ENCODE peak calls at places on chromosomes 3 and 15, in four cellular contexts. L, B, R and T are unnamed samples.

GRCh38 chr3:135007622-135008021 is 212.6 kb downstream of the EPHB1 start:
- DNase-seq in R (no peak), L (no peak), B (no peak), T (no peak)

GRCh38 chr3:118298133-118298532 is 736.5 kb downstream of the IGSF11 start:
- DNase-seq in B (no peak), R (no peak), L (no peak), T (no peak)

GRCh38 chr3:151837057-151837456 is 23.1 kb downstream of the AADAC start:
- DNase-seq in L (no peak), B (no peak), R (peak), T (no peak)

GRCh38 chr15:46710561-46710960 is 1006.7 kb upstream of the SEMA6D start:
- DNase-seq in R (no peak), B (no peak), L (no peak), T (no peak)

GRCh38 chr15:58453931-58454793 is 22.4 kb downstream of the LIPC start:
- DNase-seq in B (no peak), R (no peak), L (no peak), T (no peak)

GRCh38 chr3:143975549-143976152 is 4.0 kb downstream of the DIPK2A start:
- DNase-seq in L (no peak), B (no peak), R (peak), T (no peak)

GRCh38 chr3:66053009-66053782 is 14.5 kb upstream of the MAGI1 start:
- DNase-seq in B (no peak), L (no peak), R (peak), T (peak)

GRCh38 chr15:60255390-60255789 is 142.4 kb downstream of the ANXA2 start:
- DNase-seq in B (no peak), L (no peak), R (no peak), T (no peak)

GRCh38 chr3:175149675-175150074 is 290.5 kb downstream of the NAALADL2 start:
- DNase-seq in B (peak), L (peak), R (no peak), T (peak)

GRCh38 chr15:57297163-57297593 is 79.1 kb upstream of the CGNL1 start:
- DNase-seq in B (no peak), R (no peak), L (no peak), T (no peak)

GRCh38 chr3:181103605-181104004 is 114.1 kb upstream of the DNAJC19 start:
- DNase-seq in L (no peak), B (no peak), R (peak), T (no peak)

GRCh38 chr3:111338059-111338698 is 203.8 kb upstream of the CD96 start:
- DNase-seq in L (no peak), R (peak), B (peak), T (peak)

GRCh38 chr3:80087769-80088168 is 320.0 kb upstream of the ROBO1 start:
- DNase-seq in R (no peak), L (no peak), B (no peak), T (no peak)

GRCh38 chr3:57948782-57949242 is 59.4 kb upstream of the FLNB start:
- DNase-seq in B (no peak), L (peak), R (peak), T (no peak)

GRCh38 chr15:101481917-101482525 is 7.5 kb downstream of the PCSK6 start:
- DNase-seq in L (no peak), R (peak), B (no peak), T (no peak)

GRCh38 chr15:29942144-29942543 is 119.9 kb upstream of the TJP1 start:
- DNase-seq in B (no peak), L (no peak), R (peak), T (no peak)

GRCh38 chr3:133591271-133591742 is 17.8 kb downstream of the CDV3 start:
- DNase-seq in R (no peak), B (no peak), L (no peak), T (no peak)

GRCh38 chr15:60191015-60191414 is 186.9 kb downstream of the FOXB1 start:
- DNase-seq in L (no peak), B (no peak), R (no peak), T (no peak)

GRCh38 chr3:124206225-124206624 is 214.3 kb upstream of the ROPN1 start:
- DNase-seq in R (no peak), L (no peak), B (no peak), T (no peak)

GRCh38 chr3:112119686-112120484 is 13.2 kb downstream of the GCSAM start:
- DNase-seq in B (no peak), R (peak), L (no peak), T (no peak)

GRCh38 chr3:58531555-58531954 is 5.4 kb downstream of the ACOX2 start:
- DNase-seq in R (no peak), B (no peak), L (no peak), T (no peak)

DNA sequence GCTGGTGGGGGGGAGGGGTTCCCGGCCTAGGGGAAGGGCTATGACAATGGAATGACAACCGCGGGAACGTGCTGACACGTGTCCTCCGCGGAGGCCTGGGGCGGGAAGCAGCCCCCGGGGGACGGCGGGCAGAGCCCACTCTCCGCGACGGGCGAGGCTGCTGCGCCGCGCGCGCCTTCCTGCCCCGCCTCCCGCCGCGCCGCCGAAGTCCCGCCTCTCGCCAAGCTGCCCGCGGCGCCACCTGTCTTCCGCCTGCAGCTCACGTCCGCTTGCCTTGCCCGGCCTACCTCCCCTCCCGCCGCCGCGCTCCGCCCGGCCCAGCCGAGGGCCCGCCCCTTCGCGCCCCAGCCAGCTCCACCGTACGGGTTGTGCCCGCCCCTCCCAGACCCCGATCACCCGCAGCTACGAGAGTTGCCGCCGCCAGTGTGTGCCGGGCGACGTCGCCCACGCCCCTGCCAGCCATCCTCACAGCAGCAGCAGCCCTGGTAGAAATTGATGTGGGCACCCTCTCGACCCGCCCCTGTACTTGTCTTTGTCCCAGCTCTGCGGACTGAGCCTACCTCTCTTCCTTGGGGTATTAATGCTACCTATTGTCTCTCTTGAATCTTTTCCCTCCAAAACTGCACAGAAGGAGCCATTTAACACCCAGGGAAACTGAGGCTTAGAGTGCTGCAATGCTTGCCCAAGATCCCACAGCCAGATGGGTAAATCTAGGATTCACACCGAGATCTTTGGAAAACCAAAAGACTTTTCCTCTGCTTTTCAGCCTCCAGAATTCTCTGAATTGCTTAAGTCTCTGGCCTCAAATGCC is at the start of gene PARP16:
- DNase-seq in R (peak), L (peak), B (peak), T (peak)
- TF ChIP-seq POLR2A in R (no peak), L (peak), B (peak), T (peak)

GRCh38 chr3:101861212-101861977 is 12.1 kb downstream of the NFKBIZ start:
- DNase-seq in B (no peak), L (no peak), R (no peak), T (no peak)
- TF ChIP-seq POLR2A in B (no peak), L (no peak), R (no peak), T (peak)

DNA sequence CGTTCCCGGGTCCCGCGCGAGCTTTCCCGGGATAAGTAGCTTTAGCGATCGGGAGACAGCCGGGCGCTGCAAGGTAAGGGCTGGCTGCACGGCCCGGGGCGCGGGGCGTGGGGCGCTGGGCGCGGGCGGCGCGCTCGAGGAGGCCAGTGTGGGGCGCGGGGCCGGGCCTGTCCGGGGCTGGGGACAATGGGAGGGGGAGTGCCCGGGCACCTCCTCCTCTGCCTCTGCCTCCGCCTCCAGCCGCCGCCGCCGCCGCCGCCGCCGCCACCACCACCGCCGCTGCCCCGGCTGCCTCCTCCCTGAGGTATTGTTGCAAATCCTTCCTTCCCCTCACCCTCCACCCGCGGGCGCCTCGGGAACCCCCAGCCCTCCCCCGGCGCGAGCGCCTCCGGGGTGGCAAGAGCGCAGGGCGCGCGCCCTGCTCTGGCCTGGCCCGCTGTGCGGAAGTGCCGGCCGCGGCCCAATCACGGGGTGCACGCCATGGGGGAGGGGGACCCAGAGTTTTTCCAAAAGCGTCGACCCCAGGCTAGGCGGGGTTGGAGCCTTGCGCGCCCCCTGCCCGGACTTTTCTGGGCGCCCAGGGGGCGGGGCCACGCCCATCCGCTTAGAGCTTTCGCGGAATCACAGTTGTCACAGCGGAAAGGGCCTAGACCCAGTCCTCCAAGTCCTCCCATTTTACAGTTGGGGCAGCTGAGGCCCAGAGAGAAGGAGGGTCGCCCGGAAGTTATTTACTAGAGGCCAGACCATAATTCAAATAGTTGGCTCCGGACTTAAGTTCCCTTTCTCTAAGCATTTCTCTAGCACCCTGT is at the start of gene LPP:
- DNase-seq in B (peak), R (peak), L (peak), T (peak)
- TF ChIP-seq POLR2A in B (peak), R (no peak), L (no peak), T (peak)

GRCh38 chr15:66386204-66387123 is at the start of gene MAP2K1:
- DNase-seq in B (peak), R (peak), L (peak), T (peak)
- TF ChIP-seq POLR2A in B (peak), R (no peak), L (peak), T (peak)

GRCh38 chr3:53255775-53256703 is at the start of gene TKT:
- DNase-seq in B (peak), L (peak), R (peak), T (peak)
- TF ChIP-seq POLR2A in B (peak), L (peak), R (peak), T (peak)

GRCh38 chr3:50586763-50587070 is 17.4 kb downstream of the HEMK1 start:
- DNase-seq in L (no peak), B (no peak), R (no peak), T (no peak)

GRCh38 chr3:50585919-50586762 is 16.8 kb downstream of the HEMK1 start:
- DNase-seq in L (no peak), B (no peak), R (no peak), T (no peak)

GRCh38 chr3:50588759-50589433 is 19.6 kb downstream of the HEMK1 start:
- DNase-seq in R (no peak), L (no peak), B (no peak), T (no peak)

GRCh38 chr3:50587806-50588758 is 18.8 kb downstream of the HEMK1 start:
- DNase-seq in B (no peak), L (no peak), R (no peak), T (peak)

DNA sequence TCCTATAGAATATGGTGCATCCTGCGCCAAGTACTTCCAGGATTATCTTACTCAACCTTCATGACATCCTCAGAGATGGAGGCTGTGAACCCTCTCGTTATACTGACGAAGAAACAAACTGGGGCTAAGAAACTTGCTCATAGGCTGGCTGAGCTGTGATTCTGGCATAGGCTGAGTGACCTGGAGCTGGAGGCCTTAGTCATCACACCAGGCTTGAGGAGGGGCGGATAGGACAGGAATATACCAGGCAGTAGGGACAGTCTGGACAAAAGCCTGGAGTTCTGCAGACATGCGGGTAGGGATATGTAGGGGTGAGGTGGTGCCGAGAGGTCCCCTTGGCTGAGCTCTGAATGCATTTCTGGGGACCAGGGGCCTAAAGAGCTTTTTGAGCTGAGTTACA is 18.1 kb downstream of the HEMK1 start:
- DNase-seq in R (no peak), B (no peak), L (no peak), T (no peak)
- TF ChIP-seq POLR2A in R (no peak), B (no peak), L (no peak), T (no peak)

GRCh38 chr15:34342737-34343575 is at the start of the genes NOP10 and NUTM1:
- DNase-seq in L (peak), R (peak), B (peak), T (peak)
- TF ChIP-seq POLR2A in L (peak), R (no peak), B (peak), T (peak)

GRCh38 chr3:55884491-55885285 is 397.6 kb upstream of the WNT5A start:
- DNase-seq in R (no peak), L (no peak), B (no peak), T (no peak)

GRCh38 chr3:55885721-55886120 is 398.6 kb upstream of the WNT5A start:
- DNase-seq in L (no peak), R (no peak), B (no peak), T (no peak)

GRCh38 chr3:55891106-55891505 is 404.0 kb upstream of the WNT5A start:
- DNase-seq in R (no peak), L (no peak), B (no peak), T (no peak)

GRCh38 chr3:55884066-55884465 is 397.0 kb upstream of the WNT5A start:
- DNase-seq in R (no peak), L (no peak), B (no peak), T (no peak)

DNA sequence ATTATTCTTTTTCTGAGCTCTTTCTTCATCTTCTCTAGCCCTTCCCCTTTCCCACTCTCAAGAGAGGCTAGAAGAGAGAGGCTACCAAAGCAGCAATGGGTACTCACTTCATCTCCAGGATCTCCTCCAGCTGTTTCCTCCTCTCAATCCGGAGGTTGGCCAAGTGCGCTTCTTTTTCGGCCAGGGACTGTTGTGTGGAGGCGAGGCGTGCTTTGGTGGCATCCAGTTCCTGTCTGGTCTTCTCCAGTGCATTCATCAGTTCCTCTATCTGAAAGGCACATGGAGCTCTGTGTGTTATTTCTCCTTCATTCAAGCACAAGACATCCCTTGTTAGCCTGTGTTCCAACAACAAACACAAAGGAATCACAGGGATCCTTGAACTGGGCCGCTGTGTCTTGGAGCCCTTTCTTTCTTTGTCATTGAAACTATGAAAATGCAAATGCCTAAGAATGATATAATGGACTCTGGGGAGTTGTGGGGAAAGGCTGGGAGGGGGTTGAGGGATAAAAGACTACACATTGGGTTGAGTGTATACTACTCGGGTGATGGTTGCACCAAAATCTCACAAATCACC is 401.3 kb upstream of the WNT5A start:
- DNase-seq in L (no peak), R (no peak), B (no peak), T (no peak)
- TF ChIP-seq POLR2A in L (no peak), R (no peak), B (no peak), T (no peak)

GRCh38 chr3:149969945-149970715 is 565 bp downstream of the PFN2 start:
- DNase-seq in B (peak), L (peak), R (peak), T (peak)

GRCh38 chr3:149971403-149972075 is 844 bp upstream of the PFN2 start:
- DNase-seq in R (peak), B (peak), L (peak), T (peak)

GRCh38 chr3:149969110-149969944 is 1.4 kb downstream of the PFN2 start:
- DNase-seq in B (peak), L (peak), R (peak), T (no peak)

GRCh38 chr3:149968216-149968615 is 2.5 kb downstream of the PFN2 start:
- DNase-seq in B (no peak), R (no peak), L (no peak), T (no peak)

DNA sequence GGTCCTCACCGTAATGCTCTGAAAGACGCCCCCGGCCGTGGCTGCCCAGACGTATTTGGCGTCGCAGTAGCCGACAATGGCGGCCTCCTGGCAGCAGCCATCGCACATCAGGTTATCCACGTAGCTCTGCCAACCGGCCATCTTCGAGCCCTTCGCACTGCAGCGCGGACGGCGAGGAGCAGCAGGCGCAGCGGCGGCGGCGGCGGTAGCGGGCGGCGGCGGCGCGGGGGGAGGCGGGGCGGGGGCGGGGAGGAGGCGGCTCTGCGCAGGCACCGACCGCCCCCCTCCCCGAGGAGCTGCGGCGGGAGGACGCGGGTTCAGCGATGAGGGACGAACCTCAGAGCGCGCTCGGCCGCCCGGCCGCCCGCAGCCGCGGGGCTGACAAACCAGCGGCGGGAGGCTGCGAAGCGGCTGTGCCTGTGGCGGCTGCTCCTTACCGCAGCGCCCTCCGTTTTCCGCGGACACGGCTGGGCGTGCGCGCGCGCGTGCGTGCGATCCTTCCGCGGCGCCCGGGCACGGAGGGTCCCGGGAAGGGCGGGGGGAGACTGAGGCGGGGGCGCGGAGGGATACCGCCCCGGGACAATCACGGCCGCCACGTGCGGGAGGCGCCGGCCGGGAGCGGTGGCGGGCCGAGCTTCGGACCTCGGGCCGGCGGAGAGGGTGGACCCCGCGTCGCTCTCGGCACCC is at the start of gene PFN2:
- DNase-seq in L (peak), R (peak), B (peak), T (peak)
- TF ChIP-seq POLR2A in L (no peak), R (no peak), B (peak), T (no peak)